ENCODE peak calls at places on chromosomes 3 and 15, in six cellular contexts. One of them, this sample, is unnamed.

GRCh38 chr3:9301091-9301490 is 51.6 kb upstream of the SRGAP3 start:
- DNase-seq in fibroblast of pulmonary artery: no peak
- DNase-seq in left ventricle myocardium inferior: no peak
- DNase-seq in AG04450: no peak
- DNase-seq in breast epithelium: no peak
- DNase-seq in kidney epithelial cell: no peak
- DNase-seq in this sample: no peak

GRCh38 chr3:45343947-45344346 is 44.4 kb upstream of the LARS2 start:
- DNase-seq in fibroblast of pulmonary artery: no peak
- DNase-seq in breast epithelium: no peak
- DNase-seq in left ventricle myocardium inferior: no peak
- DNase-seq in kidney epithelial cell: no peak
- DNase-seq in AG04450: no peak
- DNase-seq in this sample: no peak

GRCh38 chr3:43723121-43723734 is 32.5 kb downstream of the ABHD5 start:
- DNase-seq in fibroblast of pulmonary artery: peak; percentile 85
- DNase-seq in AG04450: no peak
- DNase-seq in kidney epithelial cell: no peak
- DNase-seq in breast epithelium: no peak
- DNase-seq in left ventricle myocardium inferior: no peak
- DNase-seq in this sample: no peak

GRCh38 chr3:159185443-159186050 is 383.7 kb downstream of the MFSD1 start:
- DNase-seq in AG04450: no peak
- DNase-seq in kidney epithelial cell: no peak
- DNase-seq in breast epithelium: no peak
- DNase-seq in fibroblast of pulmonary artery: no peak
- DNase-seq in left ventricle myocardium inferior: no peak
- DNase-seq in this sample: no peak

GRCh38 chr15:78749831-78750230 is 61.4 kb downstream of the ADAMTS7 start:
- DNase-seq in breast epithelium: no peak
- DNase-seq in kidney epithelial cell: no peak
- DNase-seq in left ventricle myocardium inferior: no peak
- DNase-seq in fibroblast of pulmonary artery: no peak
- DNase-seq in AG04450: no peak
- DNase-seq in this sample: no peak

GRCh38 chr3:99990179-99990578 is 124.1 kb downstream of the FILIP1L start:
- DNase-seq in left ventricle myocardium inferior: no peak
- DNase-seq in fibroblast of pulmonary artery: no peak
- DNase-seq in kidney epithelial cell: no peak
- DNase-seq in AG04450: no peak
- DNase-seq in breast epithelium: no peak
- DNase-seq in this sample: no peak

GRCh38 chr3:50345586-50345985 is at the start of gene ZMYND10:
- DNase-seq in breast epithelium: peak; percentile 74
- DNase-seq in left ventricle myocardium inferior: peak; percentile 78
- DNase-seq in fibroblast of pulmonary artery: peak; percentile 47
- DNase-seq in AG04450: no peak
- DNase-seq in kidney epithelial cell: no peak
- DNase-seq in this sample: peak; percentile 82

GRCh38 chr3:78845605-78846004 is 922.2 kb downstream of the ROBO1 start:
- DNase-seq in AG04450: no peak
- DNase-seq in fibroblast of pulmonary artery: no peak
- DNase-seq in breast epithelium: no peak
- DNase-seq in kidney epithelial cell: no peak
- DNase-seq in left ventricle myocardium inferior: no peak
- DNase-seq in this sample: no peak

GRCh38 chr3:123753321-123753720 is 130.8 kb downstream of the MYLK start:
- DNase-seq in fibroblast of pulmonary artery: no peak
- DNase-seq in kidney epithelial cell: no peak
- DNase-seq in AG04450: no peak
- DNase-seq in left ventricle myocardium inferior: no peak
- DNase-seq in breast epithelium: no peak
- DNase-seq in this sample: no peak

GRCh38 chr3:42180901-42181300 is 85.1 kb downstream of the CCK start:
- DNase-seq in left ventricle myocardium inferior: no peak
- DNase-seq in breast epithelium: no peak
- DNase-seq in AG04450: no peak
- DNase-seq in kidney epithelial cell: no peak
- DNase-seq in fibroblast of pulmonary artery: no peak
- DNase-seq in this sample: no peak

GRCh38 chr15:55917881-55918296 is 75.5 kb downstream of the NEDD4 start:
- DNase-seq in left ventricle myocardium inferior: no peak
- DNase-seq in breast epithelium: no peak
- DNase-seq in fibroblast of pulmonary artery: peak; percentile 91
- DNase-seq in kidney epithelial cell: no peak
- DNase-seq in AG04450: peak; percentile 89
- DNase-seq in this sample: no peak

GRCh38 chr3:177201707-177202397 is 4.6 kb upstream of the TBL1XR1 start:
- DNase-seq in kidney epithelial cell: no peak
- DNase-seq in fibroblast of pulmonary artery: no peak
- DNase-seq in left ventricle myocardium inferior: no peak
- DNase-seq in breast epithelium: no peak
- DNase-seq in AG04450: peak; percentile 8
- DNase-seq in this sample: no peak

GRCh38 chr3:102078864-102079808 is 229.8 kb downstream of the NFKBIZ start:
- DNase-seq in kidney epithelial cell: no peak
- DNase-seq in breast epithelium: no peak
- DNase-seq in fibroblast of pulmonary artery: no peak
- DNase-seq in left ventricle myocardium inferior: no peak
- DNase-seq in AG04450: no peak
- DNase-seq in this sample: no peak

GRCh38 chr15:85691350-85692240 is 103.1 kb downstream of the KLHL25 start:
- DNase-seq in kidney epithelial cell: no peak
- DNase-seq in breast epithelium: no peak
- DNase-seq in left ventricle myocardium inferior: no peak
- DNase-seq in fibroblast of pulmonary artery: no peak
- DNase-seq in AG04450: no peak
- DNase-seq in this sample: no peak

GRCh38 chr3:14461748-14462324 is 59.4 kb downstream of the SLC6A6 start:
- DNase-seq in AG04450: peak; percentile 34
- DNase-seq in fibroblast of pulmonary artery: peak; percentile 81
- DNase-seq in kidney epithelial cell: no peak
- DNase-seq in left ventricle myocardium inferior: peak; percentile 46
- DNase-seq in breast epithelium: no peak
- DNase-seq in this sample: peak; percentile 52

GRCh38 chr3:164451083-164451910 is 627.0 kb downstream of the SI start:
- DNase-seq in kidney epithelial cell: no peak
- DNase-seq in breast epithelium: no peak
- DNase-seq in left ventricle myocardium inferior: peak; percentile 22
- DNase-seq in fibroblast of pulmonary artery: peak; percentile 9
- DNase-seq in AG04450: no peak
- DNase-seq in this sample: no peak
- TF ChIP-seq CTCF in kidney epithelial cell: no peak
- TF ChIP-seq CTCF in breast epithelium: no peak
- TF ChIP-seq CTCF in left ventricle myocardium inferior: no peak
- TF ChIP-seq CTCF in fibroblast of pulmonary artery: no peak
- TF ChIP-seq CTCF in AG04450: no peak
- TF ChIP-seq CTCF in this sample: no peak

GRCh38 chr15:40751745-40752144 is 3.3 kb downstream of the RMDN3 start:
- DNase-seq in left ventricle myocardium inferior: no peak
- DNase-seq in breast epithelium: no peak
- DNase-seq in fibroblast of pulmonary artery: no peak
- DNase-seq in kidney epithelial cell: no peak
- DNase-seq in AG04450: no peak
- DNase-seq in this sample: no peak

GRCh38 chr15:40754574-40754882 is 526 bp downstream of the RMDN3 start:
- DNase-seq in kidney epithelial cell: no peak
- DNase-seq in AG04450: no peak
- DNase-seq in left ventricle myocardium inferior: no peak
- DNase-seq in breast epithelium: no peak
- DNase-seq in fibroblast of pulmonary artery: no peak
- DNase-seq in this sample: peak; percentile 46

GRCh38 chr15:40755821-40756220 is 767 bp upstream of the RMDN3 start:
- DNase-seq in kidney epithelial cell: no peak
- DNase-seq in fibroblast of pulmonary artery: no peak
- DNase-seq in left ventricle myocardium inferior: no peak
- DNase-seq in breast epithelium: no peak
- DNase-seq in AG04450: no peak
- DNase-seq in this sample: no peak

GRCh38 chr15:40756938-40757337 is 1.9 kb upstream of the RMDN3 start:
- DNase-seq in fibroblast of pulmonary artery: no peak
- DNase-seq in kidney epithelial cell: no peak
- DNase-seq in breast epithelium: no peak
- DNase-seq in left ventricle myocardium inferior: no peak
- DNase-seq in AG04450: no peak
- DNase-seq in this sample: no peak

GRCh38 chr15:40754883-40755815 is at the start of gene RMDN3:
- DNase-seq in left ventricle myocardium inferior: peak; percentile 93
- DNase-seq in breast epithelium: peak; percentile 92
- DNase-seq in kidney epithelial cell: no peak
- DNase-seq in fibroblast of pulmonary artery: peak; percentile 92
- DNase-seq in AG04450: peak; percentile 67
- DNase-seq in this sample: peak; percentile 97
- TF ChIP-seq CTCF in left ventricle myocardium inferior: no peak
- TF ChIP-seq CTCF in breast epithelium: no peak
- TF ChIP-seq CTCF in kidney epithelial cell: no peak
- TF ChIP-seq CTCF in fibroblast of pulmonary artery: no peak
- TF ChIP-seq CTCF in AG04450: no peak
- TF ChIP-seq CTCF in this sample: no peak

GRCh38 chr3:46898321-46899150 is 21.0 kb downstream of the PTH1R start:
- DNase-seq in fibroblast of pulmonary artery: no peak
- DNase-seq in AG04450: no peak
- DNase-seq in kidney epithelial cell: no peak
- DNase-seq in breast epithelium: no peak
- DNase-seq in left ventricle myocardium inferior: peak; percentile 15
- DNase-seq in this sample: no peak

GRCh38 chr3:46897031-46897430 is 19.5 kb downstream of the PTH1R start:
- DNase-seq in fibroblast of pulmonary artery: no peak
- DNase-seq in left ventricle myocardium inferior: peak; percentile 2
- DNase-seq in AG04450: no peak
- DNase-seq in kidney epithelial cell: no peak
- DNase-seq in breast epithelium: no peak
- DNase-seq in this sample: no peak

GRCh38 chr3:46899151-46900006 is 21.9 kb downstream of the PTH1R start:
- DNase-seq in left ventricle myocardium inferior: peak; percentile 16
- DNase-seq in AG04450: no peak
- DNase-seq in fibroblast of pulmonary artery: no peak
- DNase-seq in breast epithelium: no peak
- DNase-seq in kidney epithelial cell: no peak
- DNase-seq in this sample: no peak

GRCh38 chr3:46896386-46896785 is 18.9 kb downstream of the PTH1R start:
- DNase-seq in left ventricle myocardium inferior: peak; percentile 14
- DNase-seq in kidney epithelial cell: no peak
- DNase-seq in breast epithelium: no peak
- DNase-seq in AG04450: no peak
- DNase-seq in fibroblast of pulmonary artery: no peak
- DNase-seq in this sample: no peak

GRCh38 chr3:46897829-46898320 is 20.4 kb downstream of the PTH1R start:
- DNase-seq in kidney epithelial cell: no peak
- DNase-seq in fibroblast of pulmonary artery: no peak
- DNase-seq in breast epithelium: no peak
- DNase-seq in AG04450: no peak
- DNase-seq in left ventricle myocardium inferior: peak; percentile 16
- DNase-seq in this sample: peak; percentile 48
- TF ChIP-seq CTCF in kidney epithelial cell: peak; percentile 18
- TF ChIP-seq CTCF in fibroblast of pulmonary artery: no peak
- TF ChIP-seq CTCF in breast epithelium: no peak
- TF ChIP-seq CTCF in AG04450: no peak
- TF ChIP-seq CTCF in left ventricle myocardium inferior: no peak
- TF ChIP-seq CTCF in this sample: no peak

DNA sequence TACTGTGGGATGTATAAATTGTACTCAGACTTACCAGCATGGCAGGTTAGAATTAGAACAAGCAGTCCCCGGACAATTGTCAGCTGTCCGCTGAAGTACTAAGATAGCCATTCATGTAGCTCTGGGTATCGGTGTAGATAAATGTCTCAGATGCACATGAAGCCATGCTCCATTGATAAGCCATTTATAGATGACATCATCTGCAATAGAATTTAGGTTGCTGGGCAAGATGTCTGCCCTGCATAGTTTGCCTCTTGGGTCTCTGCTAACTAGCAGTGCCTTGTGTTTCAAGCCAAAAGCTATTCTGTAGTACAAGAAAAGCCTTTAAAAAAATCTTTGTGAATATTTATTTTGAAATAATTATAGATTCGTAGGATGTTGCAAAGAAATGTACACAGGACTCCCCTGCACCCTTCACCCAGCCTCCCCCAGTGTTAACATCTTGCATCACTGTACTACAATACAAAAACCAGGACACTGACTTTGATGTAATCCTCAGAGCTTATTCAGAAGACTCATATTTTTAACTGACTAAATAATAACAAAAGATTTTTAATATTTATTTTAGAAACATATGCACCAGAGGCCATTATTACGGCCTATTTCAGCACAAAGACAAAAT is 220.6 kb upstream of the THRB start:
- DNase-seq in left ventricle myocardium inferior: no peak
- DNase-seq in AG04450: no peak
- DNase-seq in kidney epithelial cell: no peak
- DNase-seq in fibroblast of pulmonary artery: no peak
- DNase-seq in breast epithelium: no peak
- DNase-seq in this sample: no peak
- TF ChIP-seq CTCF in left ventricle myocardium inferior: no peak
- TF ChIP-seq CTCF in AG04450: no peak
- TF ChIP-seq CTCF in kidney epithelial cell: no peak
- TF ChIP-seq CTCF in fibroblast of pulmonary artery: no peak
- TF ChIP-seq CTCF in breast epithelium: no peak
- TF ChIP-seq CTCF in this sample: no peak

GRCh38 chr3:170808041-170808440 is 62.0 kb downstream of the RPL22L1 start:
- DNase-seq in fibroblast of pulmonary artery: peak; percentile 42
- DNase-seq in breast epithelium: no peak
- DNase-seq in kidney epithelial cell: no peak
- DNase-seq in AG04450: no peak
- DNase-seq in left ventricle myocardium inferior: no peak
- DNase-seq in this sample: no peak
- TF ChIP-seq CTCF in fibroblast of pulmonary artery: no peak
- TF ChIP-seq CTCF in breast epithelium: no peak
- TF ChIP-seq CTCF in kidney epithelial cell: no peak
- TF ChIP-seq CTCF in AG04450: no peak
- TF ChIP-seq CTCF in left ventricle myocardium inferior: no peak
- TF ChIP-seq CTCF in this sample: no peak

GRCh38 chr3:124850633-124851032 is 36.5 kb downstream of the ITGB5 start:
- DNase-seq in kidney epithelial cell: no peak
- DNase-seq in left ventricle myocardium inferior: peak; percentile 22
- DNase-seq in fibroblast of pulmonary artery: peak; percentile 57
- DNase-seq in breast epithelium: no peak
- DNase-seq in AG04450: no peak
- DNase-seq in this sample: no peak
- TF ChIP-seq CTCF in kidney epithelial cell: no peak
- TF ChIP-seq CTCF in left ventricle myocardium inferior: no peak
- TF ChIP-seq CTCF in fibroblast of pulmonary artery: no peak
- TF ChIP-seq CTCF in breast epithelium: no peak
- TF ChIP-seq CTCF in AG04450: peak; percentile 21
- TF ChIP-seq CTCF in this sample: no peak